ENCODE peak calls at places on chromosomes 11 and 22, in six cellular contexts. L is brain microvascular endothelial cell; C is CD8-positive, alpha-beta memory T cell; R is CD8-positive, alpha-beta T cell; F is CD4-positive, CD25-positive, alpha-beta regulatory T cell; W is mesenchymal stem cell. N is an unnamed sample.

GRCh38 chr11:83044958-83045712 is 26.6 kb downstream of the RAB30 start:
- DNase-seq in L (peak; percentile 91), C (no peak), R (no peak), F (no peak), W (peak; percentile 95), N (no peak)

GRCh38 chr11:43687120-43687791 is 6.7 kb downstream of the HSD17B12 start:
- DNase-seq in L (peak; percentile 47), C (no peak), R (no peak), F (no peak), W (peak; percentile 42), N (no peak)

GRCh38 chr11:17376493-17376892 is 12.0 kb downstream of the KCNJ11 start:
- DNase-seq in L (no peak), C (no peak), R (no peak), F (no peak), W (no peak), N (no peak)

GRCh38 chr11:7969756-7970646 is 4.8 kb upstream of the NLRP10 start:
- DNase-seq in L (no peak), C (no peak), R (no peak), F (no peak), W (no peak), N (no peak)

GRCh38 chr11:65525659-65526480 is 987 bp downstream of the SCYL1 start:
- DNase-seq in L (no peak), C (no peak), R (no peak), F (no peak), W (no peak), N (no peak)

GRCh38 chr11:78310500-78310909 is 107.1 kb downstream of the GAB2 start:
- DNase-seq in L (peak; percentile 28), C (no peak), R (no peak), F (no peak), W (no peak), N (peak; percentile 46)

GRCh38 chr11:5891216-5891800 is 1.7 kb upstream of the OR52E5 start:
- DNase-seq in L (no peak), C (no peak), R (no peak), F (no peak), W (peak; percentile 9), N (no peak)

GRCh38 chr11:3861698-3862097 is 6.2 kb downstream of the STIM1 start:
- DNase-seq in L (no peak), C (no peak), R (no peak), F (no peak), W (no peak), N (no peak)

GRCh38 chr11:72974487-72975205 is 160.4 kb downstream of the ATG16L2 start:
- DNase-seq in L (no peak), C (no peak), R (no peak), F (no peak), W (no peak), N (no peak)

GRCh38 chr11:3950996-3951662 is 95.7 kb downstream of the STIM1 start:
- DNase-seq in L (peak; percentile 90), C (no peak), R (no peak), F (no peak), W (peak; percentile 94), N (no peak)

GRCh38 chr11:93686812-93687211 is 25.3 kb downstream of the CEP295 start:
- DNase-seq in L (no peak), C (no peak), R (no peak), F (no peak), W (no peak), N (no peak)

GRCh38 chr22:25051983-25052710 is 99.6 kb downstream of the KIAA1671 start:
- DNase-seq in L (no peak), C (no peak), R (no peak), F (no peak), W (no peak), N (no peak)

GRCh38 chr11:117917591-117917990 is 11.6 kb downstream of the TMPRSS13 start:
- DNase-seq in L (no peak), C (no peak), R (no peak), F (no peak), W (no peak), N (peak; percentile 7)

GRCh38 chr11:43852057-43852636 is 28.5 kb upstream of the ALKBH3 start:
- DNase-seq in L (peak; percentile 87), C (peak; percentile 19), R (peak; percentile 56), F (peak; percentile 10), W (peak; percentile 82), N (peak; percentile 33)

GRCh38 chr11:30585067-30585891 is 874 bp downstream of the MPPED2 start:
- DNase-seq in L (no peak), C (no peak), R (no peak), F (no peak), W (no peak), N (peak; percentile 49)

GRCh38 chr22:36374603-36375024 is 13.2 kb downstream of the MYH9 start:
- DNase-seq in L (no peak), C (no peak), R (peak; percentile 59), F (peak; percentile 51), W (peak; percentile 60), N (peak; percentile 72)

GRCh38 chr11:126132319-126132718 is 69.7 kb upstream of the CDON start:
- DNase-seq in L (no peak), C (no peak), R (no peak), F (no peak), W (no peak), N (peak; percentile 71)

GRCh38 chr22:37126882-37127281 is 17.4 kb upstream of the TMPRSS6 start:
- DNase-seq in L (no peak), C (no peak), R (no peak), F (no peak), W (no peak), N (no peak)

GRCh38 chr11:46105134-46105628 is 16.1 kb downstream of the PHF21A start:
- DNase-seq in L (no peak), C (no peak), R (no peak), F (no peak), W (no peak), N (no peak)

GRCh38 chr11:28799316-28799715 is 691.1 kb downstream of the METTL15 start:
- DNase-seq in L (no peak), C (no peak), R (no peak), F (no peak), W (no peak), N (no peak)

GRCh38 chr22:44351685-44352377 is 39.1 kb upstream of the SHISAL1 start:
- DNase-seq in L (peak; percentile 88), C (no peak), R (no peak), F (no peak), W (peak; percentile 89), N (peak; percentile 89)

GRCh38 chr22:44180706-44181032 is at the start of gene PARVG:
- DNase-seq in L (no peak), C (peak; percentile 63), R (peak; percentile 66), F (peak; percentile 34), W (no peak), N (no peak)

GRCh38 chr11:117230286-117230961 is 1.4 kb downstream of the PCSK7 start:
- DNase-seq in L (no peak), C (peak; percentile 68), R (peak; percentile 67), F (no peak), W (no peak), N (no peak)

GRCh38 chr11:68927280-68928107 is 23.8 kb downstream of the IGHMBP2 start:
- DNase-seq in L (no peak), C (no peak), R (no peak), F (no peak), W (no peak), N (no peak)

GRCh38 chr11:76408171-76408965 is 27.2 kb downstream of the GVQW3 start:
- DNase-seq in L (no peak), C (no peak), R (no peak), F (no peak), W (peak; percentile 7), N (no peak)

GRCh38 chr11:64713031-64713780 is 9.8 kb downstream of the NRXN2 start:
- DNase-seq in L (no peak), C (no peak), R (no peak), F (no peak), W (peak; percentile 23), N (peak; percentile 42)

GRCh38 chr22:36204001-36204640 is 2.5 kb upstream of the APOL4 start:
- DNase-seq in L (no peak), C (no peak), R (no peak), F (no peak), W (no peak), N (no peak)

GRCh38 chr11:10322830-10323792 is 18.2 kb downstream of the ADM start:
- DNase-seq in L (peak; percentile 86), C (peak; percentile 34), R (no peak), F (no peak), W (peak; percentile 95), N (peak; percentile 56)

DNA sequence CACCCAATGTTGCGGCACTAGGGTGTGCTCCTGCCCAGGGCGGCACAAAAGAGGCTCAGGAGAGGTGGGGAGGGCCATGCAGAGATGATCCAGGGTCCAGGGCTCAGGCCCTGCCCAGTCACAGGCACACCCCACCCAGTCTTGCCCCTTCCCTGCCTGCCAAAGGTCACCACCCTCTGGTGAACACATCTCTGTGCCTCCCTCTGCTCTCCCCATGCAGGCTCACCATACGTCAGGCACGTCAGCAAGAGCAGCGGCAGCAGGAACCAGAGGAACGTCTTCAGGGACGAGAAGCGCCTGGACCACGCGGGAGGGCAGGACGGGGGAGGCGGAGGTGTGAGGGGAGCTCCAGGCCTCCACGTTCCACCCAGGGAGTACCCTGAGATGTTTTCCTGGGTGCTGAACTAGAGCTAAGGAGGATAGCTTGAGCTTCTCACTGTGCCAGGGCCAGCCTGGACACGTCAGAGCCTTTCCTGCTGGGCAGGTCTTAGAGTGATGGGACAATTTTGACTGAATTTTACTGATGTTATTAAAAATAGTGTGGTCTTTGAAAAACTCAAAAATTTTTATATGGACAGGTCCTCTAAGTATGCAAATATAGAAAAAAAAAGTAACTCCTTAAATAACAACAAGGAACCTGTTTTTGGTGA is 7.2 kb downstream of the SUN2 start:
- DNase-seq in L (no peak), C (no peak), R (no peak), F (no peak), W (no peak), N (no peak)
- H3K27ac ChIP-seq in L (no peak overlapping the region), C (no peak overlapping the region), R (peak overlapping the region; percentile 17), F (peak overlapping the region; percentile 14), W (no peak overlapping the region), N (no peak overlapping the region)

GRCh38 chr22:48863965-48864538 is 963.6 kb downstream of the BRD1 start:
- DNase-seq in L (no peak), C (no peak), R (no peak), F (no peak), W (no peak), N (no peak)
- H3K27me3 ChIP-seq in L (no peaks in the 10 kb centered on the region), C (no peaks in the 10 kb centered on the region), R (no peaks in the 10 kb centered on the region), F (no peaks in the 10 kb centered on the region), W (peaks cover 12% of the 10 kb centered on the region), N (no peaks in the 10 kb centered on the region)

GRCh38 chr11:61919841-61920631 is 2.7 kb upstream of the RAB3IL1 start:
- DNase-seq in L (no peak), C (no peak), R (peak; percentile 47), F (no peak), W (no peak), N (no peak)

GRCh38 chr11:61917357-61918109 is at the start of gene RAB3IL1:
- DNase-seq in L (no peak), C (no peak), R (no peak), F (no peak), W (peak; percentile 40), N (peak; percentile 78)

GRCh38 chr11:61917043-61917356 is 366 bp downstream of the RAB3IL1 start:
- DNase-seq in L (no peak), C (no peak), R (no peak), F (no peak), W (no peak), N (no peak)

GRCh38 chr11:61919113-61919840 is 1.9 kb upstream of the RAB3IL1 start:
- DNase-seq in L (no peak), C (no peak), R (no peak), F (no peak), W (no peak), N (no peak)

GRCh38 chr11:61918251-61919112 is 1.1 kb upstream of the RAB3IL1 start:
- DNase-seq in L (no peak), C (no peak), R (no peak), F (no peak), W (no peak), N (peak; percentile 67)
- H3K4me3 ChIP-seq in L (no peak overlapping the region), C (no peak overlapping the region), R (no peak overlapping the region), F (no peak overlapping the region), W (peak overlapping the region; percentile 83), N (peak overlapping the region; percentile 80)

GRCh38 chr11:34999453-34999852 is 83.0 kb downstream of the PDHX start:
- DNase-seq in L (no peak), C (no peak), R (no peak), F (no peak), W (no peak), N (no peak)
- H3K27ac ChIP-seq in L (no peak overlapping the region), C (no peak overlapping the region), R (no peak overlapping the region), F (peak overlapping the region; percentile 56), W (no peak overlapping the region), N (no peak overlapping the region)

N was measured in uterus.